ENCODE peak calls at places on chromosomes 7 and 10, in seven cellular contexts. X is H1, G is HCT116, T is K562, D is GM12878, C is HepG2, E is SK-N-SH. H is an unnamed sample.

GRCh38 chr7:6226194-6226799 is 46.1 kb downstream of the CYTH3 start:
- DNase-seq in X (no peak), G (no peak), T (no peak), D (no peak), C (no peak), E (no peak), H (no peak)

GRCh38 chr7:35753761-35754603 is 46.9 kb upstream of the SEPTIN7 start:
- DNase-seq in X (no peak), G (no peak), T (peak; percentile 58), D (no peak), C (no peak), E (no peak), H (no peak)

GRCh38 chr7:18494821-18495408 is 634 bp upstream of the HDAC9 start:
- DNase-seq in X (no peak), G (no peak), T (no peak), D (no peak), C (no peak), E (no peak), H (no peak)

GRCh38 chr10:71740069-71740468 is 20.5 kb upstream of the C10orf105 start:
- DNase-seq in X (no peak), G (no peak), T (peak; percentile 41), D (no peak), C (no peak), E (no peak), H (no peak)

GRCh38 chr7:107971100-107971499 is 31.9 kb downstream of the LAMB1 start:
- DNase-seq in X (no peak), G (no peak), T (no peak), D (no peak), C (no peak), E (no peak), H (no peak)

GRCh38 chr10:113438660-113439059 is 114.2 kb upstream of the HABP2 start:
- DNase-seq in X (no peak), G (no peak), T (no peak), D (no peak), C (no peak), E (no peak), H (no peak)

GRCh38 chr10:97601268-97602215 is 12.0 kb downstream of the C10orf62 start:
- DNase-seq in X (no peak), G (no peak), T (no peak), D (no peak), C (no peak), E (peak; percentile 66), H (no peak)

GRCh38 chr7:114412548-114412947 is 2.1 kb upstream of the FOXP2 start:
- DNase-seq in X (no peak), G (no peak), T (no peak), D (no peak), C (no peak), E (no peak), H (no peak)

GRCh38 chr7:158428842-158429753 is 158.5 kb downstream of the PTPRN2 start:
- DNase-seq in X (no peak), G (no peak), T (no peak), D (no peak), C (no peak), E (peak; percentile 91), H (no peak)

GRCh38 chr7:98879198-98879988 is 1.1 kb downstream of the TRRAP start:
- DNase-seq in X (no peak), G (peak; percentile 27), T (peak; percentile 68), D (peak; percentile 32), C (peak; percentile 72), E (peak; percentile 52), H (peak; percentile 52)

GRCh38 chr10:51369903-51370302 is 295.6 kb downstream of the PRKG1 start:
- DNase-seq in X (no peak), G (no peak), T (no peak), D (no peak), C (no peak), E (no peak), H (no peak)

GRCh38 chr7:13009517-13009916 is 322.1 kb downstream of the ARL4A start:
- DNase-seq in X (no peak), G (no peak), T (no peak), D (no peak), C (no peak), E (no peak), H (no peak)

GRCh38 chr10:6542999-6543430 is 37.1 kb downstream of the PRKCQ start:
- DNase-seq in X (no peak), G (no peak), T (no peak), D (no peak), C (peak; percentile 2), E (no peak), H (no peak)

GRCh38 chr7:78437118-78437517 is 638.5 kb downstream of the PHTF2 start:
- DNase-seq in X (no peak), G (no peak), T (no peak), D (no peak), C (peak; percentile 4), E (no peak), H (no peak)

GRCh38 chr7:11077816-11078215 is 104.1 kb downstream of the PHF14 start:
- DNase-seq in X (no peak), G (no peak), T (no peak), D (no peak), C (no peak), E (no peak), H (no peak)

GRCh38 chr7:27400168-27400567 is 157.6 kb downstream of the EVX1 start:
- DNase-seq in X (no peak), G (no peak), T (no peak), D (no peak), C (no peak), E (no peak), H (no peak)

GRCh38 chr7:28409716-28410627 is 2.3 kb upstream of the CREB5 start:
- DNase-seq in X (no peak), G (no peak), T (no peak), D (no peak), C (no peak), E (peak; percentile 76), H (no peak)

GRCh38 chr7:74312418-74313021 is 23.3 kb downstream of the CLIP2 start:
- DNase-seq in X (no peak), G (peak; percentile 60), T (no peak), D (no peak), C (no peak), E (peak; percentile 30), H (peak; percentile 84)

GRCh38 chr7:76069238-76069638 is 21.3 kb downstream of the MDH2 start:
- DNase-seq in X (peak; percentile 46), G (peak; percentile 65), T (peak; percentile 66), D (no peak), C (no peak), E (peak; percentile 46), H (no peak)

GRCh38 chr7:2405601-2406345 is 2.4 kb downstream of the CHST12 start:
- DNase-seq in X (no peak), G (no peak), T (peak; percentile 70), D (peak; percentile 89), C (no peak), E (no peak), H (no peak)

DNA sequence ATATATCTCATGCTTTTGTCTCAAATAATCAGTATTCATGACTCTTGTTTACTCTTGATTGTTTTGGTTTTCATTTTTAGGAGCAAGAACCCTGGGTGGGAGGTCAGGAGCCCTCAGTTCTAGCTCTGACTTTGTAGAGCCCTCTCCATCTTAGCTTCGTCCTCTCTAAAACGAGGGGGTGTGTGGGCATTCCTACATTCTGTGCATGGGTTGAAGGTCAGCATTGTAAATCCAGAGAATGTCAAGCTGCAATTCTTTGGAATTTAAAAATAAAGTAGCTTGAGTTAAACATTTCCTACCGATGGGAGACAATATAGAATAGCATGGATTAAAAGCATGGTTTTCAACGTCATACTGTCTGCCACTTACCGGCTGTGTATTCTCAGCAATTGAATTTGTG is 128.3 kb downstream of the PRPF18 start:
- DNase-seq in X (no peak), G (no peak), T (no peak), D (no peak), C (no peak), E (no peak), H (no peak)
- TF ChIP-seq JUND in X (no peak), G (no peak), T (no peak), D (no peak), C (no peak), E (no peak), H (no peak)

GRCh38 chr7:120554960-120555571 is 282.1 kb downstream of the KCND2 start:
- DNase-seq in X (no peak), G (peak; percentile 47), T (peak; percentile 60), D (peak; percentile 45), C (peak; percentile 49), E (peak; percentile 42), H (peak; percentile 9)
- TF ChIP-seq JUND in X (no peak), G (no peak), T (no peak), D (no peak), C (no peak), E (no peak), H (no peak)

GRCh38 chr7:128893251-128894100 is 17.0 kb downstream of the KCP start:
- DNase-seq in X (no peak), G (peak; percentile 48), T (no peak), D (no peak), C (no peak), E (peak; percentile 42), H (no peak)

GRCh38 chr7:128891942-128892269 is 18.6 kb downstream of the KCP start:
- DNase-seq in X (no peak), G (no peak), T (no peak), D (no peak), C (no peak), E (peak; percentile 38), H (no peak)

GRCh38 chr7:128895320-128895719 is 15.2 kb downstream of the KCP start:
- DNase-seq in X (no peak), G (no peak), T (no peak), D (no peak), C (no peak), E (no peak), H (no peak)

GRCh38 chr7:128892521-128893250 is 17.8 kb downstream of the KCP start:
- DNase-seq in X (no peak), G (no peak), T (no peak), D (no peak), C (no peak), E (peak; percentile 39), H (no peak)

DNA sequence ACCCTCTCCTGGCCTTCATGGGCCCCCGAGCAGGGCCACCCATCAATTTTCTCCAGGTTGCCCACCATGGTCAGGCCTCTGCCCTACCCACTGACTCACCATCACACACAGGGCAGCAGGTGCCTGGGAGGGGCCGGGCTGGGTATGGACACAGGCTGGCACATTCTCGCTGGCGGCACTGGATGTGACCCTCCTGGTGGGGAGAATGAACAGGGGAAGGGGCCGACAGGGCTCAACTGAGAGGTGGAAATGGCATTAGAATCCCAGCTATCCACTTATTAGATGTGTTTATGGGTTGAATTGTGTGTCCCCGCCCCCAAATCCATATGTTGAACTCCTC is 16.4 kb downstream of the KCP start:
- DNase-seq in X (no peak), G (no peak), T (no peak), D (no peak), C (no peak), E (peak; percentile 23), H (no peak)
- TF ChIP-seq JUND in X (no peak), G (no peak), T (no peak), D (no peak), C (no peak), E (no peak), H (no peak)

DNA sequence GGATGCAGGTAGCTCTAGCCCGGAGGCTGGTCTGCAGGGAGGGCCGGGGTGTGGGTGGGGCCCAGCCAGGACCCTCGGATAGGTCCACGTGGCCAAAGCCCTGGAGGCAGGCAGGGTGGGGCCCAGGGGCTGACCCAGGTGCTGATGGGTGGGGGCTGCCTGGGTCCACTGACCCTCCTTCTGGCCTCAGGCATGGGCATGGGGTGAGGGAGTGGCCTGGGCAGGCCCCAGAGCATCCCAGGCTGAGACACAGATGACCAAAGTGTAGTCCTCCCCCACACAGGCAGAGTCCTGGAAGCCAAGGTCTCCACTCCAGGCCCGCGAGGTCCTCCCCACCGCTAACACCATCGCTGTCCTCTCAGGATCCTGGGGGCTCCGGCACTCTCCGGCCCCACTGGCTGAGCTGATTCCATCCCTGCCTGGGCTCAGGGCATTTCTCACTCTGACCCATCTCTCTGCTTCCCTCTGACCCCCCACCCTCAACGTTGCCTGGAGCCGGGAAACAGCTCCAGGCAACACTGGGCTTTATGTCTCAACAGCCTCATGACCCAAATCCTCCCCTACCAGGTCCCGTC is 20.7 kb upstream of the PPP2R2D start:
- DNase-seq in X (no peak), G (no peak), T (no peak), D (no peak), C (no peak), E (no peak), H (no peak)
- TF ChIP-seq JUND in X (no peak), G (no peak), T (no peak), D (no peak), C (no peak), E (no peak), H (no peak)

H was measured in T47D.